ENCODE peak calls at places on chromosomes 16 and 17, in four cellular contexts. M, G, T and Y are unnamed samples.

GRCh38 chr16:78461496-78461938 is 362.1 kb downstream of the WWOX start:
- DNase-seq in M (no peak), T (no peak), G (peak), Y (no peak)

GRCh38 chr17:83149761-83150251 is 70.4 kb downstream of the METRNL start:
- DNase-seq in M (no peak), G (no peak), T (no peak), Y (no peak)

GRCh38 chr17:336110-337021 is 16.2 kb downstream of the RPH3AL start:
- DNase-seq in T (no peak), M (no peak), G (no peak), Y (no peak)

GRCh38 chr16:1163567-1164055 is 10.7 kb downstream of the CACNA1H start:
- DNase-seq in T (no peak), M (no peak), G (no peak), Y (no peak)

GRCh38 chr16:22813946-22814325 is at the start of gene HS3ST2:
- DNase-seq in G (no peak), M (no peak), T (no peak), Y (peak)

GRCh38 chr16:26334218-26335111 is 642.7 kb downstream of the HS3ST4 start:
- DNase-seq in G (peak), M (no peak), T (no peak), Y (no peak)

GRCh38 chr17:73191443-73192218 is 1.2 kb upstream of the COG1 start:
- DNase-seq in G (peak), M (peak), T (no peak), Y (peak)

GRCh38 chr17:39777534-39778365 is 40.0 kb downstream of the GRB7 start:
- DNase-seq in T (peak), M (no peak), G (no peak), Y (no peak)

GRCh38 chr17:42387663-42388380 is 420 bp downstream of the STAT3 start:
- DNase-seq in T (no peak), G (no peak), M (peak), Y (peak)

GRCh38 chr17:40510328-40510648 is 8.9 kb upstream of the TNS4 start:
- DNase-seq in G (peak), T (no peak), M (no peak), Y (no peak)

GRCh38 chr16:10668322-10669045 is 26.2 kb downstream of the TEKT5 start:
- DNase-seq in G (peak), M (peak), T (no peak), Y (peak)

GRCh38 chr17:33291248-33292183 is 1.6 kb downstream of the ASIC2 start:
- DNase-seq in G (no peak), M (no peak), T (no peak), Y (peak)

GRCh38 chr17:78390241-78391050 is 12.0 kb downstream of the PGS1 start:
- DNase-seq in M (peak), G (no peak), T (no peak), Y (no peak)

GRCh38 chr17:40539711-40540411 is 25.4 kb downstream of the CCR7 start:
- DNase-seq in G (no peak), T (no peak), M (no peak), Y (no peak)

GRCh38 chr17:30292490-30292858 is 730 bp upstream of the BLMH start:
- DNase-seq in G (no peak), T (no peak), M (no peak), Y (no peak)

GRCh38 chr16:20768121-20768520 is 4.3 kb downstream of the ACSM3 start:
- DNase-seq in M (no peak), G (no peak), T (no peak), Y (no peak)

GRCh38 chr16:87380403-87380802 is 3.2 kb downstream of the FBXO31 start:
- DNase-seq in T (peak), M (no peak), G (no peak), Y (no peak)

GRCh38 chr17:5785343-5785742 is 201.0 kb upstream of the NLRP1 start:
- DNase-seq in M (no peak), T (peak), G (no peak), Y (no peak)

GRCh38 chr17:38922538-38923291 is 2.7 kb upstream of the LASP1NB start:
- DNase-seq in M (peak), T (no peak), G (no peak), Y (peak)

GRCh38 chr17:39225974-39226683 is 384 bp upstream of the STAC2 start:
- DNase-seq in M (peak), G (no peak), T (no peak), Y (peak)

GRCh38 chr17:62307196-62307595 is 73.2 kb upstream of the EFCAB3 start:
- DNase-seq in M (no peak), G (no peak), T (no peak), Y (no peak)

GRCh38 chr17:69492410-69493071 is 78.0 kb downstream of the MAP2K6 start:
- DNase-seq in M (no peak), G (no peak), T (no peak), Y (peak)

GRCh38 chr17:69067274-69068047 is 6.7 kb upstream of the ABCA9 start:
- DNase-seq in M (no peak), T (no peak), G (no peak), Y (no peak)

GRCh38 chr16:30977502-30977901 is 7.5 kb upstream of the HSD3B7 start:
- DNase-seq in M (peak), T (no peak), G (no peak), Y (peak)

GRCh38 chr17:4536742-4537411 is 18.3 kb downstream of the MYBBP1A start:
- DNase-seq in M (no peak), G (no peak), T (no peak), Y (no peak)

GRCh38 chr17:67912656-67913055 is 83.6 kb downstream of the C17orf58 start:
- DNase-seq in T (no peak), M (no peak), G (no peak), Y (no peak)

GRCh38 chr17:34719569-34719968 is 140.2 kb downstream of the TMEM132E start:
- DNase-seq in M (no peak), T (no peak), G (no peak), Y (no peak)

GRCh38 chr17:27811961-27812360 is 11.6 kb upstream of the NOS2 start:
- DNase-seq in G (no peak), T (no peak), M (no peak), Y (no peak)

GRCh38 chr17:57649731-57650484 is 95.2 kb downstream of the CCDC182 start:
- DNase-seq in M (peak), T (no peak), G (no peak), Y (peak)

GRCh38 chr17:73342549-73343167 is 30.9 kb upstream of the CDC42EP4 start:
- DNase-seq in G (no peak), T (no peak), M (no peak), Y (peak)

DNA sequence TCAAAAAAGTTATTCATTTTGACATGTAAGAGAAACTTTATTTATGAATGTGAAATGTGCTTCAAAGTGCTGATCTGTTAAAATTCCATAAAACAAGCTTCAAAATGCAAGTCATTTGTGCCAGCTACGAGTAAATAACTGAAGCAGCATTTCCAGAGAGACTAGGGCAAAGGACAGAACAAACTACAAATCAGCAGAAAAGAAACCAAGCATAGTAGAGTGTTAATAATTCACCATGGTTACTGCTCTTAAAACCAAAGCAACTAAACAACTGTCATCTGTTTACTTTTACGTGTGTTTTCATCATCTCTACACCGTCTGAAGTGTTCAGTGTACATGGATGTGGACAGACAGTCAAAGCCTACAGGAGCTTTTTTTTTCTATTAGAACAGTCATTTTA is 1.6 kb upstream of the ASPA start:
- DNase-seq in T (no peak), M (no peak), G (peak), Y (no peak)
- TF ChIP-seq SP1 in T (no peak), M (no peak), G (no peak), Y (no peak)

DNA sequence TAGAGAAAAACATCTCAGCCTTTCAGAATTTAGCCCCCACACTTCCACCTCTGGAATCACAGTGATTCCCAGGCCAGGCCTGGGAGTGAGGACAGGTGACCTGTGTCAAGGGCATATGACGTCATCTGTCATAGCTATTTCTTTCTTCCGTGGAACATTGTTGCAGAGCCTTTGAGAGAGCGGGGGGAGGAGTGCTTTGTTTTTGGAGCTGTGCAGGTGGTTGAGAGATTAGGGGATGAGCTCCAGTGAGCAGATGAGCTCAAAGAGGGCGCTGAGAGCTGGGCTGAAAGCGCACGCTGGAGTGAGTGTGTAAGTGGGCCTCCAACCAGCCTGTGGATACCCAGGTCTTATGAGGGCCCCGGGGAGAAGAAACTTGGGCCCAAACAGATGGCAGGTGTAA is 344.8 kb downstream of the SNX29 start:
- DNase-seq in T (no peak), G (peak), M (no peak), Y (no peak)
- TF ChIP-seq TCF7 in T (no peak), G (no peak), M (no peak), Y (no peak)

GRCh38 chr17:8160224-8160577 is 2.5 kb downstream of the VAMP2 start:
- DNase-seq in T (no peak), G (no peak), M (no peak), Y (no peak)
- TF ChIP-seq ATF2 in T (no peak), G (no peak), M (no peak), Y (no peak)

GRCh38 chr16:48123104-48123788 is 32.5 kb downstream of the ABCC12 start:
- DNase-seq in M (peak), G (peak), T (no peak), Y (no peak)

GRCh38 chr16:48126801-48127644 is 28.8 kb downstream of the ABCC12 start:
- DNase-seq in M (no peak), G (peak), T (no peak), Y (no peak)

GRCh38 chr16:48124266-48124665 is 31.5 kb downstream of the ABCC12 start:
- DNase-seq in M (no peak), G (no peak), T (no peak), Y (no peak)

GRCh38 chr16:48128769-48129168 is 27.0 kb downstream of the ABCC12 start:
- DNase-seq in M (no peak), G (no peak), T (no peak), Y (no peak)

GRCh38 chr16:48125888-48126287 is 29.9 kb downstream of the ABCC12 start:
- DNase-seq in T (no peak), G (no peak), M (no peak), Y (no peak)
- TF ChIP-seq SP1 in T (no peak), G (no peak), M (no peak), Y (no peak)

DNA sequence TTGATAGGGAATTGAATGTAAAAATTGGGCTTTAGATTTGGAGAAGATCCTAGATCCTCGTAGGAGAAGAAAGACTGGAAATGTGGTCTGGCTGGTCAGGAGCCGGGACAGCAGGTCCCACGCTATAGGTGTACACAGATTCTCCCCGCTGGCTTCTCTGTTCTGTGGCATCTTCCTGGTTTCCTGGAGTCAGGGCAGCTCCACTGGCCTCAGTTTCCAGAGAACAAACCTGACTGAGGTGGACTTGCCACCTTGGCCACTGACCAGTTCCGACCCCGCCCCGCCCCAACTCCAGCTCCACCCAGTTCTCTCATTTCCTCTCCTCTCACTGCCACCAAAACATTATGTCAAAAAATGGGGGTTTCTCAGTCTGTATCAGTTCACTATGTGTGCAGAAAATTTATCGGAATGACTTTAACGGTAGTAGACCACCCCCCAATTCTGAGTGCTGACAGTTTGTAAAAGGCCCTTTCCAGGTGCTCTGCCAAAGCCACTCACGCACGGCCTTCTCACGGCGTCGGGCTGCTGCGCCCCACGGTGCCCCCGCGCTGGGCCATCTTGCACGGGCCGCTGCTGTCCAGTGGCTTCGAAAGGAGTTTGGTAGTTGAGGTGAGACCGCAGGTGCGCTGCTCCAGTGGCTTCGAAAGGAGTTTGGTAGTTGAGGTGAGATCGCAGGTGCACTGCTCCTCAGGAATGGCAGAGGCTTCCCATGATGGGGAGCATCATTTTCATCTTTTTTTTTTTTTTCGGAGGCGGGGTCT is 161.4 kb upstream of the CHMP6 start:
- DNase-seq in G (no peak), T (no peak), M (no peak), Y (no peak)
- TF ChIP-seq TCF7 in G (no peak), T (no peak), M (no peak), Y (no peak)

GRCh38 chr16:81544261-81544660 is 99.7 kb downstream of the CMIP start:
- DNase-seq in G (no peak), T (no peak), M (no peak), Y (no peak)
- TF ChIP-seq ATF2 in G (no peak), T (no peak), M (no peak), Y (no peak)